ENCODE peak calls at places on chromosomes 1 and 21, in four cellular contexts. M is neural progenitor cell, F is HCT116, U is PC-3. A is an unnamed sample.

GRCh38 chr21:28436286-28436932 is 556.3 kb downstream of the LTN1 start:
- DNase-seq in U (peak), M (no peak), F (no peak), A (no peak)

GRCh38 chr1:228830185-228830953 is 95.1 kb downstream of the RHOU start:
- DNase-seq in U (peak), F (no peak), M (no peak), A (no peak)

GRCh38 chr21:37006521-37007291 is at the start of gene RIPPLY3:
- DNase-seq in U (peak), M (peak), F (no peak), A (no peak)

GRCh38 chr1:183279835-183280234 is 93.8 kb downstream of the LAMC2 start:
- DNase-seq in F (no peak), U (peak), M (no peak), A (no peak)

GRCh38 chr1:41414291-41414690 is 53.1 kb downstream of the FOXO6 start:
- DNase-seq in M (no peak), F (no peak), U (no peak), A (no peak)

GRCh38 chr1:166464333-166464732 is 297.5 kb upstream of the FAM78B start:
- DNase-seq in M (no peak), U (no peak), F (no peak), A (no peak)

GRCh38 chr1:207799989-207800648 is 48.3 kb downstream of the CD46 start:
- DNase-seq in M (no peak), F (no peak), U (no peak), A (no peak)

GRCh38 chr1:8095584-8095983 is 69.5 kb upstream of the ERRFI1 start:
- DNase-seq in M (no peak), U (peak), F (no peak), A (no peak)

GRCh38 chr1:33151115-33151514 is 30.7 kb downstream of the TRIM62 start:
- DNase-seq in M (no peak), F (no peak), U (no peak), A (no peak)

GRCh38 chr1:102318104-102318806 is 321.5 kb upstream of the OLFM3 start:
- DNase-seq in M (no peak), F (no peak), U (no peak), A (no peak)

GRCh38 chr1:244918422-244919319 is 54.3 kb upstream of the HNRNPU start:
- DNase-seq in F (no peak), M (peak), U (peak), A (peak)

GRCh38 chr1:95941121-95941798 is 707.2 kb downstream of the RWDD3 start:
- DNase-seq in M (no peak), F (no peak), U (no peak), A (no peak)

GRCh38 chr21:25615880-25616279 is 8.6 kb upstream of the MRPL39 start:
- DNase-seq in F (no peak), U (no peak), M (no peak), A (no peak)

GRCh38 chr1:243903904-243904303 is 53.9 kb upstream of the AKT3 start:
- DNase-seq in F (no peak), M (peak), U (peak), A (no peak)
- TF ChIP-seq EZH2phosphoT487 in F (no peak), M (no peak), U (no peak), A (no peak)

DNA sequence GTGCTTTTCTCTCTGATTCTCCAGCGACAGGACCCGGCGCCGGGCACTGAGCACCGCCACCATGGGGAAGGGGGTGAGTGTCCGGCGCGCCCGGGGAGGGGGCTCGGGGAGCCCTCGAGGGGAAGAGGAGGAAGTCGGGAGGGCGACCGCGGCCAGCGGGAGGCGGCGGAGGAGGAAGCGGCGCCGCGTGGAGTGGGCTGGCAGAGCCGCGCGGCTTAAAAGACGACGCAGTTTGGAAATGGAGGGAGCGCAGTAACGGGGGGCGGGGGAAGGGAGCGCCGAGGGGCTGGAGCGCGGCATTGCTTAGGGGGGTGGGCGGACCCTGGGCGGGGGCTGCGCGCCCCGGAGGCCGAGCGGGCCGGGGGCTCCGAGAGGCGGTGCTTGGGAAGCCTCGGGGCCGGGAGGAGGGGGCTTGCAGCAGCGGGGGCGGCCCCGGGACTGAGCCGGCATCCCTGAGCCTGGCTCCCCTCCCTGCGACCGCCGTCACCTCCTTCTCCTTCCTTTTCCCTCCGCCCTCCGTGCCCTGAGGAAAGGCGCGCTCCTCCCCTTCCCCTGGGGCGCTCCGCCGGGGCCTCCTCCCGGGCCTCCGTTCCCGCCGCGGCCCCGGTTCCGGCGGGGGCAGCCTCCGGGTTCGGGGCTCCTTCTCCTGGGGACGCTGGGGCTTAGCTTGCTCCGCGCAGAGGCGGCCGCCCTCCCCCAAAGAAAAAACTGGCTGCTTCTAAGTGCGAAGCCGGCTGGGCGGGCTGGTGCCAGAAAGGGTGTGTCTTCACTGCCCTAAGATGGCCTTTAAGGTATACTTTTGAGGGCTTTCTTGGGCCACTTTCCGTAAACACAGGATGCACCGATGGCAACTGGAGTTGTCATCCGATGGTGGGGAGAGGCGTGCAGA is 651 bp downstream of the ATP1A1 start:
- DNase-seq in F (no peak), M (peak), U (peak), A (peak)
- TF ChIP-seq EZH2phosphoT487 in F (no peak), M (no peak), U (no peak), A (no peak)

DNA sequence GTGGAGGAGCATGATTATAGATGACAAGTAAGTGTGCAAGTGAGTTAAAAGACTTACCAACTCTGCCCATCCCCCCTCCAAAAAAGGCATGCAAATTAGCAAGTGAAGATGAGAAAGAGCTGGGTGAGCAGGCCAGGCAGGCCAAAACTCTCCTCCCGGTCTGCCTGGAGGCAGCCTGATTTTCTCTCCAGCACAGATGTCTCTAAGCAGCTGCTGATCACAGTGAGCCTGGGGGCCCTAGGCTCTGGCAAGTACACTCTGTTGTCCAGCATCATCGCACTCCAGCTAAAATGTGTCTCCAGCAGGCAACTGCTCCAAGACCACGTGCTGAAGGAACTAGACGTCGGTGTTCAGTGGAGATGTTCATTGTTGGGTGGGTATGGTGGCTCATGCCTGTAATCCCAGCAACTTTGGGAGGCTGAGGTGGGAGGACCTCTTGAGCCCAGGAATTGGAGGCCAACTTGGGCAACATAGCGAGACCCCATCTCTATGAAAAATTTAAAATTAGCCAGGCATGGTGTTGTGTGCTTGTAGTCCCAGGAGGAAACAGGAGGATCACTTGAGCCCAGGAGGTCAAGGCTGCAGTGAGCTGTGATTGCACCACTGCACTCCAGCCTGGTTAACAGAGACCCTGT is 56.7 kb upstream of the PUM1 start:
- DNase-seq in M (peak), F (no peak), U (no peak), A (peak)
- TF ChIP-seq EZH2phosphoT487 in M (no peak), F (no peak), U (no peak), A (no peak)

DNA sequence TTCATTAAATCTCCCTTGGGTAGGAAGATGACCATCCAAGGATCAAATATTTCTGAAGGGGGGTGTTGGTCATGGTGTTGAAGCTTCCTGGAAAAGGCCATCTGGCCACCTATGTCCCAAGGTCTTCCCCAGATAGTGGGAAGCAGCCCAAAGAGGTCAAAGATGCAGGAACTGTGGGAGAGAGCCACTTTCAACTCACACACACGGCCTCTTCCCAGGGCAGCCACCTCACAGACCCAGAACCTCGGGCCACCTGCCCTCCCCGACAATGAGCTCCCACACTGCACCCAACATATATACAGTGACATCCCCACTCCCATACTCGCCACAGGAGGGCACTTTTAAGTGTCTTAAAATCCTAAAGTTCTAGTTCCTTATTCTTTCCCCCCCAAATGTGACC is 164.5 kb upstream of the ETV3 start:
- DNase-seq in F (no peak), M (no peak), U (no peak), A (no peak)
- TF ChIP-seq EZH2phosphoT487 in F (no peak), M (no peak), U (no peak), A (no peak)

DNA sequence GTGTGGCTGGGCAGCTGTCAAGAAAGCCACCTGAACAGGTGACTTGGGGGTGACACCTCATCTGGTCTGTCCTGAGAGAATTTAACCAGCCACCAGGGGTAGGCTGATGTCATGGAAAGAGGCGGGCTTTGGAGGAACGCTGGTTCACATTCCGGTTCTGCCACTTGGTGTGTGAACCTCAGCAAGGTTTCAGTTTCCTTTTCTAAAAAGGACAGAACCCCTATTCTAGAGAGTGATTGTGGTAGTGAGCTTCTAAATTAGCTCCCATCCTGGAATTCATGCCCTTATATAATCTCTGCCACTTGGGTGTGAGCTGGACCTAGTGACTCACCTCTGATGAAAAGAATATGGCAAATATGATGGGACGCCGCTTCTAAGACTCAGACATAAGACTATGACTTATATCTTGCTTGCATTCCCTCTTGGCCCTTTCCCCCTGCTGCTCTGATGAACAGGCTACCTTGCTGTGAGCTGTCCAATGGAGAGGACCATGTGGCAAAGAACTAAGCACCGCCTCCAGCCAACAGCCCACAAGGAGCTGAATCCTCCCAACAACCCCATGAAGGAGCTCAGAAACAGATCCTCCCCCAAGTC is 332.1 kb downstream of the RRAGC start:
- DNase-seq in U (peak), F (peak), M (no peak), A (peak)
- TF ChIP-seq EZH2phosphoT487 in U (no peak), F (no peak), M (no peak), A (no peak)

GRCh38 chr1:111225091-111225490 is 2.4 kb upstream of the CHI3L2 start:
- DNase-seq in M (no peak), U (no peak), F (no peak), A (no peak)

GRCh38 chr1:111228748-111229126 is 1.2 kb downstream of the CHI3L2 start:
- DNase-seq in M (no peak), U (no peak), F (no peak), A (no peak)

GRCh38 chr1:111227434-111227833 is at the start of gene CHI3L2:
- DNase-seq in U (no peak), M (no peak), F (no peak), A (no peak)

GRCh38 chr1:111225717-111226400 is 1.7 kb upstream of the CHI3L2 start:
- DNase-seq in U (no peak), M (no peak), F (no peak), A (no peak)

DNA sequence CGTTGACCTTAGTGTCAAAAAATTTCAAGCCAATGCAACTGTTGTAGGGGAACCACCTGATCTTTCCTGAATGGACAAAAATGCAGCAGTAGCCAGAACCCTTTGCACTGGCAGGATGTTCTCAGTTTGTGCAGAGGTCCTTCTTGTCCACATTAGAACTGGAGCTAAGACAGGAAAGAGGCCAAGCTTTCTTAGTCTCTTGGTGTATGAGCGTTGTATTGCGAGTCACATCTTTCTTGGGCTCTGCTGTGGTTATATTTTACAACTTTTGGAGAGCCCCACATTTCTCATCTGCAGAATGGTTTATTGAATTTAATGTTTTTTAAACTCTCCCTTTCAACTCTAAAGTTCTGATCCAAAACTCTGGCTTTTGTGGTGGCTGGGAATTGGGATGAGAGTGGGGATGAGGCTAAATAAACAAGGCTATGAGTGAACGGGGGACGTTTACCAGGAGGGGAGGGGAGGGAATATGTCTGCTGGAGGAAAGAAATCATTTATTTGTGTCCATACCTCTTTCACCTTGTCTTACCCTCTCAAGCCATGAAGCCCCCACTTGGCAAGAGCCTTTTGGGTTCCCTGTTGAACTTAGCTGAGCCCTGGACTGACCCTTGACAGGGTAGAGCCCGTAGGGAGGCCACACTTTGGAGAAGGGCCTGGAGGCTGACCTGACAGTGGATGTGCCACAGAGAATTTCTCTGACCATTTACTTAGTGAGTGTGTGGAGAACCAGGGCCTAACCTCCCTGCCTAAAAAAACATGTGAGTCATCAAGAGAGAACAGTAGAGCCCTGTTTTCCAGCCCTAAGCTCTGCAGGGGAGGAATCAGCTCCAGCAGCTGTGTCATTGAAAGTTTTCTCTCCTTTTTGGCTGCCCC is 598 bp downstream of the CHI3L2 start:
- DNase-seq in F (peak), M (no peak), U (peak), A (no peak)
- TF ChIP-seq EZH2phosphoT487 in F (no peak), M (no peak), U (no peak), A (no peak)

DNA sequence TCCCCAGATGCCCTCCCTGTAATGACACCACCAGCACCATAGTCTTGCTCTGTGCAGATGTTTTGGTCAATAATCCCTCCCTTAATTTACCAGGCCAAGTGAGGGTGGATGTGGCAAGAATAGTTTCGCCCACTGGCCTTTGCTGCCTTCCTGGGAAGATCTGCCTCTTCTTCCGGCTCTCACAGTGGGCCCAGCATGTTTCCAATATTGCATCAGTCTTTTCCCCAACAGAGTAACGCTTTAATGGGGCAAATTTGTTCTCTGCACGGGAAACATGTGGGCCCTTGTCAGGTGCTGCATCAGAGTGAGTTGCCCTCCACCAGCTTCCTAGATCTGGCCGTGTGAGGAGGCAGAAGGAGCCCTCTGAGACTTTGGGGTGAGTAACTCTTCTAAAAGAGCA is 12.0 kb upstream of the ALX3 start:
- DNase-seq in M (no peak), F (no peak), U (no peak), A (no peak)
- TF ChIP-seq EZH2phosphoT487 in M (no peak), F (no peak), U (no peak), A (no peak)